ENCODE peak calls at places on chromosomes 5 and 9, in four cellular contexts. X is EH, O is mesothelial cell of epicardium, S is NCI-H1930. D is an unnamed sample.

GRCh38 chr5:43042176-43042625 is 2.1 kb upstream of the ANXA2R start:
- DNase-seq in O (no peak), S (peak), X (peak), D (peak)

GRCh38 chr5:6307304-6307703 is 71.0 kb downstream of the MED10 start:
- DNase-seq in O (no peak), S (no peak), X (no peak), D (no peak)

GRCh38 chr9:135522137-135522877 is 1.1 kb downstream of the LCN1 start:
- DNase-seq in O (no peak), X (no peak), S (no peak), D (no peak)

GRCh38 chr5:55816342-55816741 is 34.8 kb upstream of the IL31RA start:
- DNase-seq in S (no peak), O (no peak), X (peak), D (no peak)

GRCh38 chr5:3598725-3599282 is 3.2 kb downstream of the IRX1 start:
- DNase-seq in X (no peak), O (no peak), S (no peak), D (no peak)

GRCh38 chr9:128116104-128117083 is 11.1 kb downstream of the PTGES2 start:
- DNase-seq in X (no peak), S (no peak), O (no peak), D (no peak)

GRCh38 chr5:166899343-166899742 is 1392.1 kb upstream of the WWC1 start:
- DNase-seq in S (no peak), X (no peak), O (no peak), D (no peak)

GRCh38 chr5:66307647-66308257 is 163.7 kb downstream of the SREK1 start:
- DNase-seq in O (no peak), X (peak), S (peak), D (peak)

GRCh38 chr5:68405026-68405684 is 189.6 kb downstream of the PIK3R1 start:
- DNase-seq in S (no peak), X (peak), O (no peak), D (no peak)

GRCh38 chr9:91421987-91422765 is 1.5 kb downstream of the NFIL3 start:
- DNase-seq in X (peak), O (no peak), S (no peak), D (no peak)

GRCh38 chr5:99900302-99900811 is 634.8 kb upstream of the FAM174A start:
- DNase-seq in O (no peak), S (no peak), X (no peak), D (no peak)

GRCh38 chr5:148791696-148792095 is 34.7 kb upstream of the ADRB2 start:
- DNase-seq in O (no peak), X (no peak), S (no peak), D (no peak)

GRCh38 chr5:359301-359897 is 37.9 kb downstream of the AHRR start:
- DNase-seq in O (no peak), S (no peak), X (no peak), D (no peak)